ENCODE peak calls at places on chromosomes 12 and 14, in five cellular contexts. J is nucleus accumbens; Z is cardiac fibroblast; V is stimulated activated naive CD4-positive, alpha-beta T cell; A is EL. C is an unnamed sample.

GRCh38 chr12:104457746-104458644 is 1.2 kb downstream of the CHST11 start:
- DNase-seq in J (no peak), Z (no peak), V (peak; percentile 42), A (peak; percentile 28), C (peak; percentile 50)

GRCh38 chr14:99177046-99177655 is 94.8 kb downstream of the BCL11B start:
- DNase-seq in J (no peak), Z (no peak), V (no peak), A (no peak), C (no peak)

GRCh38 chr14:72822946-72823611 is 70.8 kb downstream of the DPF3 start:
- DNase-seq in J (no peak), Z (no peak), V (no peak), A (no peak), C (no peak)

GRCh38 chr14:99479903-99480855 is 480 bp downstream of the SETD3 start:
- DNase-seq in J (peak; percentile 26), Z (peak; percentile 58), V (peak; percentile 31), A (peak; percentile 72), C (peak; percentile 23)

GRCh38 chr12:25997401-25997973 is 39.0 kb downstream of the RASSF8 start:
- DNase-seq in J (no peak), Z (peak; percentile 99), V (no peak), A (peak; percentile 95), C (no peak)

GRCh38 chr12:46110928-46111699 is 120.7 kb upstream of the SCAF11 start:
- DNase-seq in J (no peak), Z (no peak), V (no peak), A (no peak), C (no peak)

GRCh38 chr12:123907021-123907420 is 65.6 kb downstream of the CCDC92 start:
- DNase-seq in J (no peak), Z (no peak), V (no peak), A (no peak), C (no peak)

GRCh38 chr12:5407457-5407856 is 24.5 kb upstream of the NTF3 start:
- DNase-seq in J (no peak), Z (no peak), V (no peak), A (no peak), C (no peak)

GRCh38 chr14:33682746-33683145 is 268.1 kb downstream of the EGLN3 start:
- DNase-seq in J (no peak), Z (peak; percentile 96), V (no peak), A (peak; percentile 67), C (no peak)

GRCh38 chr14:68882235-68882634 is 89.4 kb upstream of the ZFP36L1 start:
- DNase-seq in J (no peak), Z (no peak), V (no peak), A (no peak), C (no peak)

GRCh38 chr12:61610143-61610542 is 650.1 kb upstream of the USP15 start:
- DNase-seq in J (no peak), Z (no peak), V (no peak), A (no peak), C (no peak)

GRCh38 chr12:124667671-124668337 is 100.4 kb upstream of the NCOR2 start:
- DNase-seq in J (no peak), Z (no peak), V (no peak), A (no peak), C (no peak)

GRCh38 chr12:546920-547845 is 87.4 kb downstream of the B4GALNT3 start:
- DNase-seq in J (peak; percentile 66), Z (peak; percentile 56), V (peak; percentile 50), A (peak; percentile 60), C (peak; percentile 69)

GRCh38 chr12:19997996-19998395 is 370.3 kb upstream of the PDE3A start:
- DNase-seq in J (no peak), Z (no peak), V (no peak), A (peak; percentile 8), C (no peak)

GRCh38 chr14:76786556-76786955 is 25.3 kb downstream of the VASH1 start:
- DNase-seq in J (no peak), Z (no peak), V (no peak), A (no peak), C (no peak)

GRCh38 chr12:39429809-39430208 is 13.1 kb downstream of the KIF21A start:
- DNase-seq in J (no peak), Z (no peak), V (no peak), A (no peak), C (no peak)

GRCh38 chr12:53049582-53050318 is at the start of gene TNS2:
- DNase-seq in J (no peak), Z (peak; percentile 67), V (no peak), A (peak; percentile 76), C (no peak)

GRCh38 chr12:76040461-76040860 is 8.9 kb upstream of the PHLDA1 start:
- DNase-seq in J (no peak), Z (no peak), V (no peak), A (no peak), C (no peak)

GRCh38 chr12:68237068-68237467 is 11.5 kb upstream of the IL26 start:
- DNase-seq in J (no peak), Z (peak; percentile 30), V (no peak), A (peak; percentile 26), C (no peak)

C was measured in T-helper 9 cell.